ENCODE peak calls at places on chromosomes 13 and 19, in five cellular contexts. H is K562, Q is A549, K is GM12878, Z is HepG2. J is an unnamed sample.

GRCh38 chr19:7975037-7975436 is 30.4 kb downstream of the ELAVL1 start:
- DNase-seq in K (no peak), Q (no peak), H (no peak), Z (no peak), J (no peak)

GRCh38 chr13:62119739-62120700 is 704.4 kb upstream of the PCDH20 start:
- DNase-seq in Z (no peak), H (no peak), K (no peak), Q (peak; percentile 1), J (no peak)

GRCh38 chr19:43725468-43725867 is 9.6 kb downstream of the IRGC start:
- DNase-seq in Q (no peak), Z (no peak), H (no peak), K (peak; percentile 68), J (no peak)

GRCh38 chr19:3080281-3080680 is 13.9 kb upstream of the GNA11 start:
- DNase-seq in H (no peak), K (no peak), Z (no peak), Q (no peak), J (no peak)

GRCh38 chr19:17772172-17772571 is 20.9 kb downstream of the FCHO1 start:
- DNase-seq in K (no peak), Z (no peak), H (peak; percentile 42), Q (no peak), J (no peak)

GRCh38 chr13:98171806-98172569 is 5.1 kb downstream of the RNF113B start:
- DNase-seq in Z (no peak), Q (no peak), K (no peak), H (no peak), J (no peak)

GRCh38 chr19:44303976-44304568 is 753 bp downstream of the ZNF235 start:
- DNase-seq in Z (no peak), H (peak; percentile 16), Q (peak; percentile 30), K (no peak), J (no peak)

GRCh38 chr13:73171242-73171641 is 112.4 kb downstream of the KLF5 start:
- DNase-seq in K (no peak), H (no peak), Z (no peak), Q (no peak), J (no peak)

GRCh38 chr13:76939215-76939614 is 9.1 kb upstream of the ACOD1 start:
- DNase-seq in K (no peak), H (no peak), Z (no peak), Q (no peak), J (no peak)

GRCh38 chr19:13208131-13208963 is 58.1 kb downstream of the IER2 start:
- DNase-seq in Z (no peak), H (no peak), K (peak; percentile 77), Q (no peak), J (no peak)

GRCh38 chr19:2636897-2637683 is 65.4 kb downstream of the GNG7 start:
- DNase-seq in K (no peak), H (peak; percentile 87), Q (peak; percentile 67), Z (peak; percentile 34), J (no peak)

DNA sequence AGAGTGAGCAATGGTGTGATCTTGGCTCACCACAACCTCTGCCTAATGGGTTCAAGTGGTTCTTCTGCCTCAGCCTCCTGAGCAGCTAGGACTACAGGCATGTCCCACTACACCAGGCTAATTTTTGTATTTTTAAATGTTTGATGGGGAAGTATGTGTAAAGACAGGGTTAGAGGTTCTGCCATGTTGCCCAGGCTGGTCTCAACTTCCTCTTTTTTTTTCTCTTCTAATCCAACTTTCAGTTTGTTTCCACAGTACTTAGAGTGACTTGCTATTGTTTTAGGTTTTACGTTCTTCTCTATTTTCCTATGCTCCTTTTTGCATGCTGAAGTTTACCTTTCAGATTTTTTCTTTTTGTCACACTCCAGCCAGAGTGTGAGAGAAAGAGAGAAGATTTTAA is 1433.0 kb downstream of the UQCRFS1 start:
- DNase-seq in K (no peak), H (no peak), Z (no peak), Q (no peak), J (no peak)
- TF ChIP-seq KDM1A in K (no peak), H (no peak), Z (no peak), Q (no peak), J (no peak)

DNA sequence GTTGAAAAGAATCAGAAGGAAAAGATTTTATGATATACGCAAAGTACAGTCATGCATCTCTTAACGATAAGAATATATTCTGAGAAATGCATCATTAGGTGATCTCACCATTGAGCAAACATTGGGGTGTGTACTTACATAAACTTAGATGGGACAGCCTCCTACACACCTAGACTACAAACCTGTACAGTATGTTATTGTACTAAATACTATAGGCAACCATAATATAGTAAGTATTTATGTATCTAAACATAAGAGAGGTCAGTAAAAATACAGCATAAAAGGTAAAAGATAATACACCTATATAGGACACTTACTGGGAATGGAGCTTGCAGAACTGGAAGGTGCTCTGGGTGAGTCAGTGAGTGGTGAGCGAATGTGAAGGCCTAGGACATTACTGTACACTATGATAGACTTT is 254.6 kb downstream of the SPRY2 start:
- DNase-seq in H (no peak), K (no peak), Q (no peak), Z (no peak), J (no peak)
- TF ChIP-seq KDM1A in H (no peak), K (no peak), Q (no peak), Z (no peak), J (no peak)

DNA sequence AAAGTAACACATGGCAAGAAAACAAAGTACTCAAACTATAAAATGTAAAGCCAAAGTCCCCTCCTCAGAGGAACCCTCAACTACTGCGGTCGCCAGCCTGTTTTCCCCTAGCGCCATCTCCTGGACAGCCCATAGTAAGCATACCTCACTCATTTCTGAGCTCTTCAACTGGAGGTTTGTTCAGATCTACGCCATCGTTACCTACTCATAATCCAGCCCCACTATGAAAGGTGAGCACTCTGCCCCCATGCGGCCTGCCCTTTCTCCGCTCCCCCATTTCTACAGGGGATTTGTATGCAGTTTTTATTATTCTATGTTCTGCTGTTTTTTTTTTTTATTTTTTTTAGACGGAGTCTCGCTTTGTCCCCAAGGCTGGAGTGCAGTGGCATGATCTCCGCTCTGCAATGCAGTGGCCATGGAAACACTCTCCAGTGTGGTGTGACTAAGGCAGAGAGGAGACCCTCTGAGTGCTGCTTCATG is 26.2 kb downstream of the OPA3 start:
- DNase-seq in Z (peak; percentile 73), Q (peak; percentile 81), H (peak; percentile 82), K (no peak), J (peak; percentile 79)
- TF ChIP-seq KDM1A in Z (no peak), Q (no peak), H (no peak), K (no peak), J (no peak)

GRCh38 chr19:29616541-29616940 is 10.5 kb downstream of the POP4 start:
- DNase-seq in K (no peak), Z (no peak), Q (no peak), H (no peak), J (no peak)
- TF ChIP-seq KDM1A in K (no peak), Z (no peak), Q (no peak), H (no peak), J (no peak)

J was measured in H1.